ENCODE peak calls at places on chromosomes 4 and X, in six cellular contexts. F, X, G, T, K and P are unnamed samples.

GRCh38 chr4:8110071-8110986 is 48.3 kb downstream of the ABLIM2 start:
- DNase-seq in F (no peak), X (no peak), G (peak), T (no peak), K (peak), P (peak)

GRCh38 chrX:102684772-102685520 is 27.3 kb upstream of the GPRASP2 start:
- DNase-seq in F (no peak), X (no peak), G (no peak), T (no peak), K (no peak), P (no peak)

GRCh38 chr4:26510334-26510705 is 20.0 kb upstream of the CCKAR start:
- DNase-seq in F (no peak), X (no peak), G (peak), T (no peak), K (no peak), P (no peak)

GRCh38 chr4:6464842-6465588 is 7.4 kb downstream of the PPP2R2C start:
- DNase-seq in F (no peak), X (no peak), G (no peak), T (no peak), K (no peak), P (no peak)

GRCh38 chr4:68176500-68176899 is 46.8 kb upstream of the TMPRSS11F start:
- DNase-seq in F (no peak), X (no peak), G (peak), T (no peak), K (no peak), P (no peak)

GRCh38 chrX:85922821-85923220 is 124.5 kb downstream of the CHM start:
- DNase-seq in F (peak), X (no peak), G (peak), T (no peak), K (no peak), P (no peak)

GRCh38 chrX:123450217-123450616 is 266.1 kb downstream of the GRIA3 start:
- DNase-seq in F (no peak), X (no peak), G (peak), T (no peak), K (no peak), P (no peak)

GRCh38 chr4:985123-985830 is 1.6 kb upstream of the IDUA start:
- DNase-seq in F (no peak), X (peak), G (peak), T (peak), K (peak), P (peak)

GRCh38 chr4:137082051-137082450 is 450.2 kb downstream of the PCDH18 start:
- DNase-seq in F (no peak), X (no peak), G (no peak), T (no peak), K (no peak), P (no peak)

GRCh38 chrX:22365460-22365859 is 92.7 kb downstream of the CBLL2 start:
- DNase-seq in F (no peak), X (no peak), G (peak), T (no peak), K (peak), P (no peak)

GRCh38 chr4:132642196-132642817 is 506.8 kb upstream of the PCDH10 start:
- DNase-seq in F (no peak), X (no peak), G (peak), T (no peak), K (no peak), P (peak)

GRCh38 chr4:79851625-79852304 is 221.3 kb downstream of the ANTXR2 start:
- DNase-seq in F (no peak), X (no peak), G (peak), T (no peak), K (no peak), P (no peak)

GRCh38 chrX:120452131-120452530 is 17.0 kb downstream of the LAMP2 start:
- DNase-seq in F (no peak), X (no peak), G (peak), T (no peak), K (no peak), P (peak)

GRCh38 chr4:37767546-37767945 is 58.9 kb upstream of the PGM2 start:
- DNase-seq in F (no peak), X (peak), G (peak), T (no peak), K (peak), P (no peak)

GRCh38 chr4:62709618-62710252 is 1509.6 kb downstream of the ADGRL3 start:
- DNase-seq in F (no peak), X (no peak), G (peak), T (no peak), K (no peak), P (peak)

GRCh38 chr4:48041535-48042137 is 25.1 kb downstream of the NIPAL1 start:
- DNase-seq in F (no peak), X (no peak), G (no peak), T (no peak), K (no peak), P (no peak)

GRCh38 chr4:86818211-86818610 is 31.0 kb downstream of the SLC10A6 start:
- DNase-seq in F (no peak), X (no peak), G (no peak), T (no peak), K (no peak), P (no peak)

GRCh38 chr4:159484861-159485260 is 382.0 kb downstream of the RAPGEF2 start:
- DNase-seq in F (no peak), X (no peak), G (no peak), T (no peak), K (peak), P (peak)

GRCh38 chr4:176656108-176656507 is 136.6 kb downstream of the VEGFC start:
- DNase-seq in F (no peak), X (no peak), G (peak), T (no peak), K (no peak), P (no peak)

GRCh38 chr4:69995526-69996016 is at the start of gene STATH:
- DNase-seq in F (no peak), X (no peak), G (no peak), T (no peak), K (no peak), P (no peak)

GRCh38 chr4:6892190-6892908 is 17.3 kb upstream of the TBC1D14 start:
- DNase-seq in F (no peak), X (peak), G (peak), T (no peak), K (no peak), P (no peak)

GRCh38 chrX:20066968-20067708 is 49.6 kb downstream of the MAP7D2 start:
- DNase-seq in F (no peak), X (no peak), G (peak), T (no peak), K (peak), P (no peak)

GRCh38 chrX:133607419-133608348 is 192.4 kb upstream of the GPC4 start:
- DNase-seq in F (no peak), X (no peak), G (peak), T (no peak), K (no peak), P (no peak)

GRCh38 chr4:168584321-168584771 is 87.5 kb downstream of the PALLD start:
- DNase-seq in F (no peak), X (no peak), G (peak), T (no peak), K (no peak), P (no peak)

GRCh38 chr4:2296621-2297601 is 35.0 kb upstream of the MXD4 start:
- DNase-seq in F (no peak), X (no peak), G (no peak), T (no peak), K (no peak), P (no peak)

GRCh38 chr4:124079174-124079780 is 633.3 kb downstream of the ANKRD50 start:
- DNase-seq in F (no peak), X (no peak), G (peak), T (no peak), K (peak), P (no peak)

GRCh38 chrX:1453390-1453783 is 678 bp upstream of the ASMTL start:
- DNase-seq in F (peak), X (peak), G (no peak), T (no peak), K (peak), P (no peak)

GRCh38 chrX:15151267-15152196 is 118.4 kb downstream of the ASB9 start:
- DNase-seq in F (no peak), X (no peak), G (peak), T (no peak), K (no peak), P (no peak)

GRCh38 chrX:46208225-46208854 is 336.9 kb downstream of the ZNF674 start:
- DNase-seq in F (peak), X (no peak), G (peak), T (no peak), K (peak), P (peak)